ENCODE peak calls at places on chromosomes 4 and X, in five cellular contexts. I is left lung, X is HCT116, G is mesothelial cell of epicardium, Z is PC-3. U is an unnamed sample.

GRCh38 chr4:630661-631060 is 5.3 kb downstream of the PDE6B start:
- DNase-seq in G (no peak), Z (no peak), X (no peak), I (peak), U (no peak)

GRCh38 chrX:981791-982626 is 230.4 kb downstream of the CRLF2 start:
- DNase-seq in Z (no peak), I (no peak), X (no peak), G (no peak), U (no peak)

GRCh38 chrX:65451663-65452062 is 82.9 kb downstream of the LAS1L start:
- DNase-seq in I (no peak), Z (peak), G (no peak), X (peak), U (no peak)

GRCh38 chrX:153884136-153885076 is 1.6 kb downstream of the L1CAM start:
- DNase-seq in Z (peak), I (no peak), G (no peak), X (peak), U (no peak)

GRCh38 chrX:72714471-72714916 is 388 bp upstream of the PHKA1 start:
- DNase-seq in G (no peak), X (peak), Z (peak), I (peak), U (peak)

GRCh38 chr4:41360911-41361830 is 104.4 kb downstream of the UCHL1 start:
- DNase-seq in G (peak), Z (peak), I (peak), X (no peak), U (peak)

GRCh38 chrX:16138108-16138427 is 14.7 kb downstream of the GRPR start:
- DNase-seq in I (no peak), G (no peak), Z (no peak), X (peak), U (no peak)

GRCh38 chr4:168076989-168077725 is 15.2 kb upstream of the ANXA10 start:
- DNase-seq in X (peak), I (no peak), Z (peak), G (peak), U (peak)

GRCh38 chrX:2819345-2820130 is 9.2 kb upstream of the GYG2 start:
- DNase-seq in G (no peak), X (no peak), Z (peak), I (no peak), U (no peak)

GRCh38 chr4:6716018-6716911 is at the start of gene BLOC1S4:
- DNase-seq in I (peak), X (peak), Z (peak), G (peak), U (peak)

GRCh38 chr4:74874785-74875367 is 58.0 kb upstream of the PARM1 start:
- DNase-seq in I (no peak), X (peak), G (no peak), Z (peak), U (no peak)

GRCh38 chr4:24105183-24106039 is 215.6 kb upstream of the PPARGC1A start:
- DNase-seq in G (no peak), Z (peak), I (no peak), X (no peak), U (no peak)

GRCh38 chr4:187944179-187944578 is 51.4 kb upstream of the ZFP42 start:
- DNase-seq in G (no peak), Z (no peak), I (no peak), X (no peak), U (no peak)

GRCh38 chr4:127708985-127709384 is 21.2 kb upstream of the SLC25A31 start:
- DNase-seq in X (peak), Z (peak), G (no peak), I (no peak), U (no peak)

GRCh38 chr4:154727540-154727939 is 16.3 kb upstream of the LRAT start:
- DNase-seq in X (no peak), I (no peak), G (no peak), Z (no peak), U (no peak)

GRCh38 chr4:9704551-9705332 is 76.7 kb upstream of the DRD5 start:
- DNase-seq in G (no peak), Z (no peak), I (no peak), X (no peak), U (no peak)
- TF ChIP-seq CTCF in G (no peak), Z (no peak), I (no peak), X (no peak), U (no peak)

GRCh38 chr4:60865238-60865637 is 334.9 kb upstream of the ADGRL3 start:
- DNase-seq in Z (peak), G (no peak), X (no peak), I (no peak), U (no peak)
- TF ChIP-seq CTCF in Z (peak), G (no peak), X (no peak), I (no peak), U (no peak)

GRCh38 chrX:109859673-109860072 is 126.6 kb upstream of the ACSL4 start:
- DNase-seq in G (no peak), Z (no peak), I (no peak), X (no peak), U (no peak)
- TF ChIP-seq CTCF in G (no peak), Z (no peak), I (no peak), X (no peak), U (no peak)

GRCh38 chr4:4247711-4248035 is 350 bp downstream of the TMEM128 start:
- DNase-seq in X (no peak), G (no peak), I (no peak), Z (peak), U (no peak)

GRCh38 chr4:4248885-4249203 is 821 bp upstream of the TMEM128 start:
- DNase-seq in Z (no peak), I (no peak), G (no peak), X (no peak), U (no peak)

GRCh38 chr4:4249876-4250275 is 1.9 kb upstream of the TMEM128 start:
- DNase-seq in X (no peak), Z (no peak), I (no peak), G (no peak), U (no peak)

GRCh38 chr4:4245172-4245571 is 2.9 kb downstream of the TMEM128 start:
- DNase-seq in X (no peak), Z (no peak), I (no peak), G (no peak), U (no peak)

GRCh38 chr4:4248036-4248884 is at the start of gene TMEM128:
- DNase-seq in G (peak), I (peak), Z (peak), X (peak), U (peak)
- TF ChIP-seq CTCF in G (no peak), I (no peak), Z (no peak), X (peak), U (peak)

GRCh38 chrX:83847339-83847738 is 13.6 kb upstream of the CYLC1 start:
- DNase-seq in I (no peak), Z (no peak), X (no peak), G (no peak), U (no peak)

GRCh38 chrX:83845397-83845796 is 15.5 kb upstream of the CYLC1 start:
- DNase-seq in X (peak), G (no peak), Z (peak), I (no peak), U (no peak)
- TF ChIP-seq CTCF in X (peak), G (peak), Z (peak), I (peak), U (peak)

U was measured in glutamatergic neuron.